ENCODE peak calls at places on chromosomes 6 and 20, in four cellular contexts. J is right lobe of liver, W is Peyer's patch, O is cardiac muscle cell. H is an unnamed sample.

GRCh38 chr6:73003302-73003701 is 222.0 kb downstream of the KHDC1L start:
- DNase-seq in J (no peak), W (no peak), O (no peak), H (no peak)

GRCh38 chr20:51660741-51661608 is 107.2 kb downstream of the ATP9A start:
- DNase-seq in J (no peak), W (no peak), O (peak; percentile 54), H (no peak)

GRCh38 chr20:43375586-43375985 is 82.1 kb upstream of the SRSF6 start:
- DNase-seq in J (no peak), W (no peak), O (peak; percentile 54), H (no peak)

GRCh38 chr20:25233016-25233772 is 14.7 kb upstream of the PYGB start:
- DNase-seq in J (peak; percentile 85), W (no peak), O (peak; percentile 73), H (peak; percentile 72)

GRCh38 chr20:59004493-59004762 is 2.6 kb downstream of the CTSZ start:
- DNase-seq in J (peak; percentile 70), W (no peak), O (no peak), H (no peak)

GRCh38 chr6:17914651-17915050 is 72.8 kb downstream of the KIF13A start:
- DNase-seq in J (no peak), W (no peak), O (no peak), H (no peak)

GRCh38 chr6:109059148-109059547 is 35.5 kb downstream of the SESN1 start:
- DNase-seq in J (no peak), W (no peak), O (peak; percentile 61), H (no peak)

GRCh38 chr20:30484009-30484748 is 773.3 kb upstream of the DEFB115 start:
- DNase-seq in J (no peak), W (no peak), O (no peak), H (no peak)

GRCh38 chr20:36847009-36847709 is 28.8 kb upstream of the TLDC2 start:
- DNase-seq in J (no peak), W (no peak), O (peak; percentile 95), H (peak; percentile 43)

GRCh38 chr6:166615059-166615770 is 11.8 kb downstream of the RPS6KA2 start:
- DNase-seq in J (no peak), W (no peak), O (peak; percentile 60), H (no peak)

GRCh38 chr6:35218456-35218855 is 4.7 kb downstream of the SCUBE3 start:
- DNase-seq in J (no peak), W (no peak), O (no peak), H (no peak)
- H3K27me3 ChIP-seq in J (peaks cover 4% of the 10 kb centered on the region), W (no peaks in the 10 kb centered on the region), O (no peaks in the 10 kb centered on the region), H (no peaks in the 10 kb centered on the region)

GRCh38 chr6:28757429-28758045 is 166.2 kb downstream of the TRIM27 start:
- DNase-seq in J (no peak), W (no peak), O (no peak), H (no peak)
- H3K27me3 ChIP-seq in J (no peaks in the 10 kb centered on the region), W (no peaks in the 10 kb centered on the region), O (peaks cover 21% of the 10 kb centered on the region), H (no peaks in the 10 kb centered on the region)

GRCh38 chr6:1394591-1395463 is 5.5 kb downstream of the FOXF2 start:
- DNase-seq in J (no peak), W (no peak), O (no peak), H (no peak)

GRCh38 chr6:1391692-1392309 is 2.4 kb downstream of the FOXF2 start:
- DNase-seq in J (no peak), W (no peak), O (no peak), H (no peak)

GRCh38 chr6:1390805-1391511 is 1.6 kb downstream of the FOXF2 start:
- DNase-seq in J (no peak), W (no peak), O (peak; percentile 27), H (peak; percentile 17)

GRCh38 chr6:1393641-1394283 is 4.4 kb downstream of the FOXF2 start:
- DNase-seq in J (no peak), W (peak; percentile 7), O (no peak), H (no peak)

GRCh38 chr6:1392813-1393640 is 3.7 kb downstream of the FOXF2 start:
- DNase-seq in J (no peak), W (no peak), O (no peak), H (no peak)
- H3K27me3 ChIP-seq in J (peaks cover 46% of the 10 kb centered on the region), W (no peaks in the 10 kb centered on the region), O (peaks cover 100% of the 10 kb centered on the region), H (peaks cover 43% of the 10 kb centered on the region)

DNA sequence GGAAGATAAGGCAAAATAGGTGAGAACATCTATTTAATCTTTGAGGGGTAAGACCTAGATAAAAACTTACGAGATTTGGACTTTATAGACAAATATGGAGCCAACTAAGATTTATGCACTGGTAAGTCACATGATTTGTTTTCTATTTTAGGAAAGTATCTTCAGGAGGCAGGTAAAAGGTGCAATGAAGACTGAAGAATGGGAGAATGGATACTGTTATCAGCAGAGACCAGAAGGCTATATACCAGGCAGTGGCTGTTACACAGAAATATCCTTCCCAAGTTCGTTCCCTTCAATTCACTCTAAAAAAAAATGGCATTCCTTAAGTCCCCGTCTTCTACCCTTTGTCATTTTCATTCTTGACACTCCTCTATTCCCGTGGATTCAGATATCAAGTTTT is 123.8 kb downstream of the MYB start:
- DNase-seq in J (no peak), W (no peak), O (no peak), H (no peak)
- H3K27me3 ChIP-seq in J (no peaks in the 10 kb centered on the region), W (no peaks in the 10 kb centered on the region), O (no peaks in the 10 kb centered on the region), H (no peaks in the 10 kb centered on the region)

H was measured in thyroid gland.